ENCODE peak calls at places on chromosomes 12 and 14, in six cellular contexts. One of them, this sample, is unnamed.

GRCh38 chr12:29943683-29944082 is 159.9 kb upstream of the TMTC1 start:
- DNase-seq in activated T-cell treated with anti-CD3 and anti-CD28 coated beads for 48 hours: no peak
- DNase-seq in GM10248: no peak
- DNase-seq in amniotic epithelial cell: no peak
- DNase-seq in T1000: no peak
- DNase-seq in putamen: no peak
- DNase-seq in this sample: no peak

GRCh38 chr12:48827513-48828096 is 9.3 kb downstream of the CACNB3 start:
- DNase-seq in activated T-cell treated with anti-CD3 and anti-CD28 coated beads for 48 hours: no peak
- DNase-seq in GM10248: no peak
- DNase-seq in amniotic epithelial cell: no peak
- DNase-seq in T1000: no peak
- DNase-seq in putamen: no peak
- DNase-seq in this sample: no peak

GRCh38 chr14:99430491-99430890 is 50.2 kb downstream of the SETD3 start:
- DNase-seq in activated T-cell treated with anti-CD3 and anti-CD28 coated beads for 48 hours: peak
- DNase-seq in GM10248: peak
- DNase-seq in amniotic epithelial cell: no peak
- DNase-seq in T1000: no peak
- DNase-seq in putamen: no peak
- DNase-seq in this sample: no peak

GRCh38 chr12:52139147-52139546 is 52.7 kb downstream of the KRT80 start:
- DNase-seq in activated T-cell treated with anti-CD3 and anti-CD28 coated beads for 48 hours: no peak
- DNase-seq in GM10248: no peak
- DNase-seq in amniotic epithelial cell: no peak
- DNase-seq in T1000: no peak
- DNase-seq in putamen: no peak
- DNase-seq in this sample: no peak

GRCh38 chr12:60704171-60704914 is 1108.5 kb downstream of the SLC16A7 start:
- DNase-seq in activated T-cell treated with anti-CD3 and anti-CD28 coated beads for 48 hours: no peak
- DNase-seq in GM10248: no peak
- DNase-seq in amniotic epithelial cell: no peak
- DNase-seq in T1000: no peak
- DNase-seq in putamen: no peak
- DNase-seq in this sample: no peak

GRCh38 chr14:74634481-74634880 is 22.4 kb upstream of the LTBP2 start:
- DNase-seq in activated T-cell treated with anti-CD3 and anti-CD28 coated beads for 48 hours: no peak
- DNase-seq in GM10248: no peak
- DNase-seq in amniotic epithelial cell: peak
- DNase-seq in T1000: no peak
- DNase-seq in putamen: no peak
- DNase-seq in this sample: no peak

GRCh38 chr12:105580841-105581352 is 250.4 kb downstream of the C12orf75 start:
- DNase-seq in activated T-cell treated with anti-CD3 and anti-CD28 coated beads for 48 hours: no peak
- DNase-seq in GM10248: no peak
- DNase-seq in amniotic epithelial cell: no peak
- DNase-seq in T1000: no peak
- DNase-seq in putamen: no peak
- DNase-seq in this sample: no peak

GRCh38 chr14:95500201-95500681 is 16.2 kb downstream of the SYNE3 start:
- DNase-seq in activated T-cell treated with anti-CD3 and anti-CD28 coated beads for 48 hours: no peak
- DNase-seq in GM10248: no peak
- DNase-seq in amniotic epithelial cell: no peak
- DNase-seq in T1000: no peak
- DNase-seq in putamen: peak
- DNase-seq in this sample: no peak

GRCh38 chr14:49959822-49960408 is 67.0 kb downstream of the ARF6 start:
- DNase-seq in activated T-cell treated with anti-CD3 and anti-CD28 coated beads for 48 hours: no peak
- DNase-seq in GM10248: peak
- DNase-seq in amniotic epithelial cell: no peak
- DNase-seq in T1000: no peak
- DNase-seq in putamen: no peak
- DNase-seq in this sample: no peak

This sample was measured in MV-4-11.